ENCODE peak calls at places on chromosomes 7 and 10, in eight cellular contexts. One of them, this sample, is unnamed.
A peak's percentile ranks its signal among the peaks of the same experiment; 100 is the strongest.

GRCh38 chr7:1987084-1987535 is 245.6 kb downstream of the MAD1L1 start:
- DNase-seq in H9: no peak
- DNase-seq in neuronal stem cell: no peak
- DNase-seq in heart right ventricle: peak; percentile 8
- DNase-seq in CD8-positive, alpha-beta memory T cell: no peak
- DNase-seq in upper lobe of right lung: no peak
- DNase-seq in right lobe of liver: peak; percentile 46
- DNase-seq in fibroblast of lung: no peak
- DNase-seq in this sample: no peak

GRCh38 chr10:25683291-25683690 is 250.7 kb upstream of the MYO3A start:
- DNase-seq in CD8-positive, alpha-beta memory T cell: no peak
- DNase-seq in right lobe of liver: no peak
- DNase-seq in upper lobe of right lung: no peak
- DNase-seq in heart right ventricle: no peak
- DNase-seq in neuronal stem cell: no peak
- DNase-seq in fibroblast of lung: no peak
- DNase-seq in H9: no peak
- DNase-seq in this sample: no peak

GRCh38 chr7:22452142-22452763 is 47.7 kb downstream of the STEAP1B start:
- DNase-seq in H9: peak; percentile 84
- DNase-seq in heart right ventricle: peak; percentile 57
- DNase-seq in upper lobe of right lung: peak; percentile 74
- DNase-seq in neuronal stem cell: peak; percentile 48
- DNase-seq in right lobe of liver: no peak
- DNase-seq in CD8-positive, alpha-beta memory T cell: no peak
- DNase-seq in fibroblast of lung: peak; percentile 46
- DNase-seq in this sample: peak; percentile 41

GRCh38 chr10:90915141-90916075 is 5.5 kb downstream of the ANKRD1 start:
- DNase-seq in fibroblast of lung: no peak
- DNase-seq in heart right ventricle: no peak
- DNase-seq in CD8-positive, alpha-beta memory T cell: no peak
- DNase-seq in neuronal stem cell: no peak
- DNase-seq in right lobe of liver: no peak
- DNase-seq in H9: no peak
- DNase-seq in upper lobe of right lung: no peak
- DNase-seq in this sample: no peak

GRCh38 chr7:130392456-130392860 is 12.2 kb downstream of the CPA1 start:
- DNase-seq in fibroblast of lung: peak; percentile 65
- DNase-seq in heart right ventricle: no peak
- DNase-seq in right lobe of liver: no peak
- DNase-seq in upper lobe of right lung: no peak
- DNase-seq in CD8-positive, alpha-beta memory T cell: no peak
- DNase-seq in neuronal stem cell: no peak
- DNase-seq in H9: no peak
- DNase-seq in this sample: no peak

GRCh38 chr7:22348379-22348778 is 8.6 kb downstream of the RAPGEF5 start:
- DNase-seq in CD8-positive, alpha-beta memory T cell: no peak
- DNase-seq in right lobe of liver: no peak
- DNase-seq in neuronal stem cell: no peak
- DNase-seq in upper lobe of right lung: no peak
- DNase-seq in H9: no peak
- DNase-seq in heart right ventricle: no peak
- DNase-seq in fibroblast of lung: no peak
- DNase-seq in this sample: no peak

GRCh38 chr7:43756368-43757072 is 2.0 kb upstream of the BLVRA start:
- DNase-seq in neuronal stem cell: no peak
- DNase-seq in upper lobe of right lung: no peak
- DNase-seq in fibroblast of lung: peak; percentile 92
- DNase-seq in heart right ventricle: no peak
- DNase-seq in CD8-positive, alpha-beta memory T cell: no peak
- DNase-seq in right lobe of liver: no peak
- DNase-seq in H9: no peak
- DNase-seq in this sample: no peak

GRCh38 chr7:15686209-15686956 is at the start of gene MEOX2:
- DNase-seq in right lobe of liver: peak; percentile 80
- DNase-seq in fibroblast of lung: peak; percentile 89
- DNase-seq in CD8-positive, alpha-beta memory T cell: no peak
- DNase-seq in H9: peak; percentile 52
- DNase-seq in heart right ventricle: peak; percentile 86
- DNase-seq in upper lobe of right lung: peak; percentile 75
- DNase-seq in neuronal stem cell: peak; percentile 44
- DNase-seq in this sample: peak; percentile 80

GRCh38 chr10:58065529-58065815 is 202.2 kb downstream of the IPMK start:
- DNase-seq in upper lobe of right lung: no peak
- DNase-seq in heart right ventricle: no peak
- DNase-seq in right lobe of liver: no peak
- DNase-seq in neuronal stem cell: no peak
- DNase-seq in CD8-positive, alpha-beta memory T cell: no peak
- DNase-seq in fibroblast of lung: no peak
- DNase-seq in H9: no peak
- DNase-seq in this sample: no peak

GRCh38 chr10:79203833-79204232 is 135.1 kb downstream of the ZMIZ1 start:
- DNase-seq in CD8-positive, alpha-beta memory T cell: no peak
- DNase-seq in right lobe of liver: no peak
- DNase-seq in neuronal stem cell: no peak
- DNase-seq in H9: no peak
- DNase-seq in heart right ventricle: no peak
- DNase-seq in upper lobe of right lung: no peak
- DNase-seq in fibroblast of lung: no peak
- DNase-seq in this sample: no peak

GRCh38 chr7:142385528-142386340 is 127.9 kb upstream of the PRSS58 start:
- DNase-seq in CD8-positive, alpha-beta memory T cell: peak; percentile 61
- DNase-seq in H9: peak; percentile 60
- DNase-seq in right lobe of liver: no peak
- DNase-seq in heart right ventricle: peak; percentile 31
- DNase-seq in neuronal stem cell: peak; percentile 26
- DNase-seq in fibroblast of lung: peak; percentile 79
- DNase-seq in upper lobe of right lung: no peak
- DNase-seq in this sample: no peak

GRCh38 chr7:93366816-93367215 is 134.7 kb downstream of the VPS50 start:
- DNase-seq in upper lobe of right lung: no peak
- DNase-seq in CD8-positive, alpha-beta memory T cell: no peak
- DNase-seq in heart right ventricle: no peak
- DNase-seq in H9: no peak
- DNase-seq in neuronal stem cell: no peak
- DNase-seq in fibroblast of lung: no peak
- DNase-seq in right lobe of liver: no peak
- DNase-seq in this sample: no peak

GRCh38 chr7:57361406-57361805 is 88.6 kb upstream of the ZNF716 start:
- DNase-seq in upper lobe of right lung: no peak
- DNase-seq in H9: no peak
- DNase-seq in right lobe of liver: no peak
- DNase-seq in neuronal stem cell: no peak
- DNase-seq in fibroblast of lung: no peak
- DNase-seq in heart right ventricle: no peak
- DNase-seq in CD8-positive, alpha-beta memory T cell: no peak
- DNase-seq in this sample: no peak

GRCh38 chr7:57367171-57367570 is 82.8 kb upstream of the ZNF716 start:
- DNase-seq in fibroblast of lung: no peak
- DNase-seq in H9: no peak
- DNase-seq in heart right ventricle: no peak
- DNase-seq in upper lobe of right lung: no peak
- DNase-seq in right lobe of liver: no peak
- DNase-seq in CD8-positive, alpha-beta memory T cell: no peak
- DNase-seq in neuronal stem cell: no peak
- DNase-seq in this sample: no peak

GRCh38 chr7:57362868-57363267 is 87.1 kb upstream of the ZNF716 start:
- DNase-seq in heart right ventricle: no peak
- DNase-seq in fibroblast of lung: no peak
- DNase-seq in H9: no peak
- DNase-seq in upper lobe of right lung: no peak
- DNase-seq in neuronal stem cell: no peak
- DNase-seq in right lobe of liver: no peak
- DNase-seq in CD8-positive, alpha-beta memory T cell: no peak
- DNase-seq in this sample: no peak

GRCh38 chr7:57364933-57365710 is 84.9 kb upstream of the ZNF716 start:
- DNase-seq in H9: no peak
- DNase-seq in heart right ventricle: no peak
- DNase-seq in fibroblast of lung: no peak
- DNase-seq in CD8-positive, alpha-beta memory T cell: no peak
- DNase-seq in upper lobe of right lung: no peak
- DNase-seq in right lobe of liver: no peak
- DNase-seq in neuronal stem cell: no peak
- DNase-seq in this sample: no peak

GRCh38 chr7:57363321-57363720 is 86.7 kb upstream of the ZNF716 start:
- DNase-seq in CD8-positive, alpha-beta memory T cell: no peak
- DNase-seq in heart right ventricle: no peak
- DNase-seq in neuronal stem cell: no peak
- DNase-seq in upper lobe of right lung: no peak
- DNase-seq in fibroblast of lung: no peak
- DNase-seq in right lobe of liver: no peak
- DNase-seq in H9: no peak
- DNase-seq in this sample: no peak
- H3K9me3 ChIP-seq in CD8-positive, alpha-beta memory T cell: no peaks in the 10 kb centered on the region
- H3K9me3 ChIP-seq in heart right ventricle: no peaks in the 10 kb centered on the region
- H3K9me3 ChIP-seq in neuronal stem cell: no peaks in the 10 kb centered on the region
- H3K9me3 ChIP-seq in upper lobe of right lung: no peaks in the 10 kb centered on the region
- H3K9me3 ChIP-seq in fibroblast of lung: no peaks in the 10 kb centered on the region
- H3K9me3 ChIP-seq in right lobe of liver: no peaks in the 10 kb centered on the region
- H3K9me3 ChIP-seq in H9: peaks cover 94% of the 10 kb centered on the region
- H3K9me3 ChIP-seq in this sample: no peaks in the 10 kb centered on the region

DNA sequence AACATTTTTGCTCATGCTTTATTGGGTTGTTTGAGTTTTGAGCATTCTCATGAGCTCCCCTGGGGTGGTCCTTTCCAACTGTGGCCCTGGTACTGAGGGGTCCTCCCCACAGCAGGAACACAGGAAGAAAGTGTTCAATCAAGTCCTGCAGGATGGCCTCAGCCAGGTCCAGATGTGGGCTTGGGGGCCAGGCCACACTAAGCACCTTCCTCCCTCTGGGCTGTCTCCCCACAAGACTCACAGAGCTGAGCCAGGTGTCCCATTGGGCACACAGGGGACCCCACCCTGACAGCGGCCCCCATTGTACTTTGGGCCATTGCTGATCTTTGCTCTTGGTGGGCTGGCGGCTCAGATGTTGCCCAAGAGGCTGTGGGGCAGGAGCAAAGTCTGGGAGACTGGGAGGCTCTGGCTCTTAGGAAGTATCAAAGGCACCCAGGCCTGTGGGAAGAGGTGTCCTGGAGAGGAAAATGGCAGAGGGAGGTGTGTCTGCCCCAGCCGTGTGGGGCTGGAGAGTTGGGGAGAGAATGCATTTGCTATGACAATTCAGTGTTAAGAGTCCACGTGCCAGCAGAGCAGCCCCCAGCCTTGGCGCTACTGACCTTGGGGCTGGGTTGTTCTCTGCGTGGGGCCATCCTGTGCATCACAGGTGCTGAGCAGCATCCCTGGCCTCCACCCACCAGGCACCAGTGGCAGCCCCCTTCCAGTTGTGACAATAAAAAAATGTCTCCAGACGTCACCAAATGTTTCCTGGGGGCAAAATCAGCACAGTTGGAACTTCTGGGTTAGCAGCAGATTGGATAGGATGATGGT is 17.8 kb downstream of the SCART1 start:
- DNase-seq in fibroblast of lung: no peak
- DNase-seq in H9: no peak
- DNase-seq in heart right ventricle: no peak
- DNase-seq in CD8-positive, alpha-beta memory T cell: no peak
- DNase-seq in right lobe of liver: no peak
- DNase-seq in neuronal stem cell: no peak
- DNase-seq in upper lobe of right lung: no peak
- DNase-seq in this sample: no peak
- H3K9me3 ChIP-seq in fibroblast of lung: no peaks in the 10 kb centered on the region
- H3K9me3 ChIP-seq in H9: peaks cover 82% of the 10 kb centered on the region
- H3K9me3 ChIP-seq in heart right ventricle: peaks cover 14% of the 10 kb centered on the region
- H3K9me3 ChIP-seq in CD8-positive, alpha-beta memory T cell: no peaks in the 10 kb centered on the region
- H3K9me3 ChIP-seq in right lobe of liver: no peaks in the 10 kb centered on the region
- H3K9me3 ChIP-seq in neuronal stem cell: no peaks in the 10 kb centered on the region
- H3K9me3 ChIP-seq in upper lobe of right lung: no peaks in the 10 kb centered on the region
- H3K9me3 ChIP-seq in this sample: peaks cover 24% of the 10 kb centered on the region

DNA sequence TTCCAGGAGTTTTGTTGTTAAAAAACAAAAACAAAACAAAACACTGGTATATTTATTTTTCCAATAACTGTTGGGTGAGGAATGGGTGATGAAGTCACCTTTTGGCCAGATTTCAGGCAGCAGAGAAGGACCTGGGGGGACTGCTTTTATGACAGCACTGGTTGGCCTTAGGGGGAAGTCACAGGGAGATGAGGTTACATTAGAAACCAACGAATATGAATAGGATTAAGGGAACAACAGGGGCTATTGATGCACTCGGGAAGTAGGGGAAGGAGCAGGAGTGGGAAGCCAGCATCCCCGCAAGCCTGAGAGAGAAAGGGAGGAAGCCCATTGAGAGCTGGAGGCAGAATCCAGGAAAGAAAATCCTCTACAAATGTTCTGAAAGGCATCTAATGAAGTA is 958.4 kb downstream of the TYW1 start:
- DNase-seq in fibroblast of lung: no peak
- DNase-seq in heart right ventricle: no peak
- DNase-seq in CD8-positive, alpha-beta memory T cell: no peak
- DNase-seq in upper lobe of right lung: no peak
- DNase-seq in right lobe of liver: no peak
- DNase-seq in H9: no peak
- DNase-seq in neuronal stem cell: no peak
- DNase-seq in this sample: no peak
- H3K9me3 ChIP-seq in fibroblast of lung: no peaks in the 10 kb centered on the region
- H3K9me3 ChIP-seq in heart right ventricle: no peaks in the 10 kb centered on the region
- H3K9me3 ChIP-seq in CD8-positive, alpha-beta memory T cell: no peaks in the 10 kb centered on the region
- H3K9me3 ChIP-seq in upper lobe of right lung: no peaks in the 10 kb centered on the region
- H3K9me3 ChIP-seq in right lobe of liver: no peaks in the 10 kb centered on the region
- H3K9me3 ChIP-seq in H9: no peaks in the 10 kb centered on the region
- H3K9me3 ChIP-seq in neuronal stem cell: no peaks in the 10 kb centered on the region
- H3K9me3 ChIP-seq in this sample: no peaks in the 10 kb centered on the region

GRCh38 chr7:157617401-157617800 is 280.6 kb downstream of the DNAJB6 start:
- DNase-seq in heart right ventricle: no peak
- DNase-seq in H9: no peak
- DNase-seq in fibroblast of lung: no peak
- DNase-seq in upper lobe of right lung: no peak
- DNase-seq in right lobe of liver: no peak
- DNase-seq in neuronal stem cell: no peak
- DNase-seq in CD8-positive, alpha-beta memory T cell: no peak
- DNase-seq in this sample: no peak

GRCh38 chr7:157615852-157616251 is 279.0 kb downstream of the DNAJB6 start:
- DNase-seq in fibroblast of lung: no peak
- DNase-seq in heart right ventricle: no peak
- DNase-seq in right lobe of liver: no peak
- DNase-seq in upper lobe of right lung: no peak
- DNase-seq in neuronal stem cell: no peak
- DNase-seq in H9: no peak
- DNase-seq in CD8-positive, alpha-beta memory T cell: no peak
- DNase-seq in this sample: no peak

GRCh38 chr7:157618091-157618726 is 281.4 kb downstream of the DNAJB6 start:
- DNase-seq in CD8-positive, alpha-beta memory T cell: no peak
- DNase-seq in neuronal stem cell: no peak
- DNase-seq in fibroblast of lung: no peak
- DNase-seq in heart right ventricle: no peak
- DNase-seq in upper lobe of right lung: no peak
- DNase-seq in H9: no peak
- DNase-seq in right lobe of liver: no peak
- DNase-seq in this sample: no peak

GRCh38 chr7:157616426-157616825 is 279.6 kb downstream of the DNAJB6 start:
- DNase-seq in H9: no peak
- DNase-seq in upper lobe of right lung: no peak
- DNase-seq in CD8-positive, alpha-beta memory T cell: no peak
- DNase-seq in neuronal stem cell: no peak
- DNase-seq in fibroblast of lung: no peak
- DNase-seq in heart right ventricle: no peak
- DNase-seq in right lobe of liver: no peak
- DNase-seq in this sample: no peak

DNA sequence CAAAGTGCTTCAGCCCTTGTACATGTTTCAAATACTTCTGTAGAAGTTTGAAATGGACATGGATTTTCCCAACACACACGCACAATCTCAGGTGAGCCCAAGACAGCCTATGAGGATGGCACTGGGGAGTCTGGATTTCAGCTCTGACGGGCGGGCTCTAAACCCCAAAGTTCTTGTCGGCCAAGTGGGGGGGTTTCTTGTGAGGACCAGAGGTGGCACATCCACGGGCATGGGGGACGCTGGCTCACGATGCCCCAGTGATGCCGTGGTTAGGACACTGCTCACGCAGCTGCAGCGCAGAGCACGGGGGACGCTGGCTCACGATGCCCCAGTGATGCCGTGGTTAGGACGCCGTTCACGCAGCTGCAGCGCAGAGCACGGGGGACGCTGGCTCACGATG is 280.1 kb downstream of the DNAJB6 start:
- DNase-seq in fibroblast of lung: no peak
- DNase-seq in heart right ventricle: no peak
- DNase-seq in neuronal stem cell: no peak
- DNase-seq in CD8-positive, alpha-beta memory T cell: no peak
- DNase-seq in right lobe of liver: no peak
- DNase-seq in upper lobe of right lung: no peak
- DNase-seq in H9: no peak
- DNase-seq in this sample: no peak
- H3K9me3 ChIP-seq in fibroblast of lung: no peaks in the 10 kb centered on the region
- H3K9me3 ChIP-seq in heart right ventricle: no peaks in the 10 kb centered on the region
- H3K9me3 ChIP-seq in neuronal stem cell: peaks cover 4% of the 10 kb centered on the region
- H3K9me3 ChIP-seq in CD8-positive, alpha-beta memory T cell: no peaks in the 10 kb centered on the region
- H3K9me3 ChIP-seq in right lobe of liver: no peaks in the 10 kb centered on the region
- H3K9me3 ChIP-seq in upper lobe of right lung: no peaks in the 10 kb centered on the region
- H3K9me3 ChIP-seq in H9: no peaks in the 10 kb centered on the region
- H3K9me3 ChIP-seq in this sample: no peaks in the 10 kb centered on the region

This sample was measured in tibial nerve.